ENCODE peak calls at places on chromosomes 7 and 10, in eight cellular contexts. Z is ovary, C is colonic mucosa, Q is thyroid gland, P is ascending aorta, R is adrenal gland, L is IMR-90, K is PC-3. A is an unnamed sample.

GRCh38 chr7:29196971-29197370 is 2.4 kb downstream of the CHN2 start:
- DNase-seq in Z (no peak), C (no peak), Q (no peak), P (no peak), R (no peak), L (no peak), K (no peak), A (no peak)

GRCh38 chr10:102620615-102621417 is 23.5 kb upstream of the TRIM8 start:
- DNase-seq in Z (no peak), C (no peak), Q (no peak), P (no peak), R (no peak), L (peak; percentile 55), K (no peak), A (no peak)

GRCh38 chr10:89706011-89706410 is 4.6 kb downstream of the KIF20B start:
- DNase-seq in Z (no peak), C (no peak), Q (no peak), P (no peak), R (no peak), L (peak; percentile 28), K (no peak), A (no peak)

GRCh38 chr7:38294926-38295325 is 21.5 kb upstream of the TARP start:
- DNase-seq in Z (no peak), C (no peak), Q (no peak), P (no peak), R (no peak), L (no peak), K (no peak), A (no peak)

GRCh38 chr10:77756319-77757232 is 119.0 kb upstream of the KCNMA1 start:
- DNase-seq in Z (no peak), C (peak; percentile 44), Q (peak; percentile 43), P (no peak), R (peak; percentile 66), L (peak; percentile 74), K (peak; percentile 98), A (no peak)

GRCh38 chr10:51524041-51524440 is 175.4 kb downstream of the CSTF2T start:
- DNase-seq in Z (no peak), C (no peak), Q (no peak), P (no peak), R (no peak), L (peak; percentile 79), K (peak; percentile 48), A (no peak)

GRCh38 chr7:154827007-154827406 is 175.9 kb downstream of the PAXIP1 start:
- DNase-seq in Z (no peak), C (no peak), Q (no peak), P (no peak), R (no peak), L (no peak), K (no peak), A (no peak)

GRCh38 chr10:99631496-99631895 is 11.3 kb upstream of the SLC25A28 start:
- DNase-seq in Z (no peak), C (no peak), Q (no peak), P (no peak), R (no peak), L (peak; percentile 78), K (no peak), A (no peak)

GRCh38 chr10:29496341-29497162 is 138.2 kb downstream of the SVIL start:
- DNase-seq in Z (peak; percentile 91), C (peak; percentile 79), Q (peak; percentile 81), P (peak; percentile 80), R (peak; percentile 83), L (peak; percentile 61), K (peak; percentile 71), A (peak; percentile 39)

GRCh38 chr7:41630741-41631140 is 72.1 kb downstream of the INHBA start:
- DNase-seq in Z (no peak), C (no peak), Q (no peak), P (no peak), R (no peak), L (no peak), K (no peak), A (no peak)

GRCh38 chr7:117001283-117001682 is 48.0 kb downstream of the ST7 start:
- DNase-seq in Z (no peak), C (no peak), Q (no peak), P (no peak), R (no peak), L (no peak), K (no peak), A (no peak)

GRCh38 chr10:69864321-69864720 is 62.6 kb downstream of the COL13A1 start:
- DNase-seq in Z (no peak), C (no peak), Q (no peak), P (no peak), R (no peak), L (peak; percentile 93), K (peak; percentile 100), A (no peak)

GRCh38 chr7:95592570-95592969 is 3.7 kb downstream of the PDK4 start:
- DNase-seq in Z (no peak), C (no peak), Q (no peak), P (no peak), R (no peak), L (no peak), K (no peak), A (no peak)
- H3K27me3 ChIP-seq in Z (no peaks in the 10 kb centered on the region), C (no peaks in the 10 kb centered on the region), Q (no peaks in the 10 kb centered on the region), P (no peaks in the 10 kb centered on the region), R (no peaks in the 10 kb centered on the region), L (no peaks in the 10 kb centered on the region), K (no peaks in the 10 kb centered on the region), A (peaks cover 19% of the 10 kb centered on the region)

DNA sequence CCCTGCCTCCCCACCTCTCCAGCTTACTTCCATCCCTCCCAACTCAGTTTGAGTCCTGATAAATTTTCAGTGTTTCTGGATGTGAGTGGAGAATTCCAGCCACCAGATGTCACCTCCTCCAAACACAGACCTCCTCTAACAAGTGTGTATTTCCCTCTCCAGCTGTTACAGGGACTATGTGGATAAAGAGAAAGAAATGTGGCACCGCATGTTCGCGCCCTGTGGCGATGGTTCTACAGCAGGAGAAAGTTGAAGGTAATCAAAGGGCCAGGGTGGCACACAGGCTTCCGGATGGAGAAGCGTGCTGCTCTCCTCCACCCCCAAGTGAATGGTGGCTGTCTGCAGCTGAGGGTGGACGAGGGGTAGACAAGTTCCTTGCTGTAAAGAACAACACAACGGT is 14.7 kb downstream of the FKBP6 start:
- DNase-seq in Z (no peak), C (no peak), Q (no peak), P (no peak), R (peak; percentile 42), L (peak; percentile 69), K (peak; percentile 8), A (no peak)
- TF ChIP-seq CTCF in Z (no peak), C (no peak), Q (no peak), P (peak; percentile 48), R (peak; percentile 39), L (peak; percentile 72), K (peak; percentile 50), A (no peak)

DNA sequence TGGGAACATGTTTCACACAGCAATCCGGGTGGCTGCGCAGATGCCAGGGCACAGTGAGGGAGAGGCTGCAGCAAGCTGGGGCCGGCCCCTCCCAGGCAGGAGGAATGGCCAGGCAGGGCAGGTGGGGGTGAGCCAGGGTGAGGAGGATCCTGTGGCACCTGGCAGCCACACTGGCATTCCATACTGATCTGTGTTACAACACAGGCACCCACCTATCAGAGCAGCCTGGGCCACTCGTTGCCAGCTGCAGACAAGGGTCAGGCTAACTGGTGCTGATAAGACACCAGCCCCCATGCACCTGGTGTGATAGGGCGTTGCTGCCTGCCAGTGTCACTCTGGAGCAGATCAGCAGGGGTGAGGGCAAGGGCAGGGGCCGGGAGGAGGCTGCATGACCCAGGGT is 16.6 kb upstream of the RET start:
- DNase-seq in Z (no peak), C (no peak), Q (no peak), P (no peak), R (no peak), L (no peak), K (no peak), A (no peak)
- H3K27me3 ChIP-seq in Z (no peaks in the 10 kb centered on the region), C (no peaks in the 10 kb centered on the region), Q (no peaks in the 10 kb centered on the region), P (no peaks in the 10 kb centered on the region), R (no peaks in the 10 kb centered on the region), L (peaks cover 13% of the 10 kb centered on the region), K (peaks cover 74% of the 10 kb centered on the region), A (no peaks in the 10 kb centered on the region)

GRCh38 chr10:3487228-3487627 is 297.8 kb downstream of the KLF6 start:
- DNase-seq in Z (no peak), C (no peak), Q (no peak), P (no peak), R (no peak), L (no peak), K (no peak), A (no peak)

GRCh38 chr10:3485287-3485686 is 299.7 kb downstream of the KLF6 start:
- DNase-seq in Z (no peak), C (no peak), Q (no peak), P (no peak), R (no peak), L (no peak), K (no peak), A (no peak)

GRCh38 chr10:3482200-3482993 is 302.6 kb downstream of the KLF6 start:
- DNase-seq in Z (peak; percentile 41), C (peak; percentile 76), Q (peak; percentile 70), P (peak; percentile 85), R (peak; percentile 85), L (peak; percentile 95), K (peak; percentile 86), A (no peak)

GRCh38 chr10:3484306-3485187 is 300.5 kb downstream of the KLF6 start:
- DNase-seq in Z (no peak), C (no peak), Q (no peak), P (no peak), R (no peak), L (peak; percentile 73), K (no peak), A (no peak)

GRCh38 chr10:3486346-3487065 is 298.5 kb downstream of the KLF6 start:
- DNase-seq in Z (no peak), C (peak; percentile 93), Q (peak; percentile 80), P (no peak), R (no peak), L (peak; percentile 57), K (peak; percentile 86), A (no peak)
- TF ChIP-seq CTCF in Z (no peak), C (no peak), Q (no peak), P (no peak), R (no peak), L (no peak), K (no peak), A (no peak)

GRCh38 chr7:26307226-26307625 is 15.6 kb downstream of the SNX10 start:
- DNase-seq in Z (no peak), C (no peak), Q (no peak), P (no peak), R (peak; percentile 79), L (peak; percentile 4), K (peak; percentile 61), A (no peak)
- H3K27me3 ChIP-seq in Z (no peaks in the 10 kb centered on the region), C (no peaks in the 10 kb centered on the region), Q (no peaks in the 10 kb centered on the region), P (no peaks in the 10 kb centered on the region), R (no peaks in the 10 kb centered on the region), L (no peaks in the 10 kb centered on the region), K (no peaks in the 10 kb centered on the region), A (no peaks in the 10 kb centered on the region)

A was measured in CD4-positive, alpha-beta T cell.